ENCODE peak calls at places on chromosome 21, in six cellular contexts. K is lower lobe of right lung, V is psoas muscle, I is AG04450, Q is cardiac muscle cell, H is IMR-90. Z is an unnamed sample. For H3K27me3, the result is how much of the 10 kb centered on the place peaks cover.

GRCh38 chr21:18522181-18522771 is 118.7 kb upstream of the TMPRSS15 start:
- DNase-seq in I (no peak), Q (peak), K (no peak), V (no peak), H (no peak), Z (no peak)

GRCh38 chr21:14284439-14284838 is 68.5 kb downstream of the RBM11 start:
- DNase-seq in K (no peak), Q (no peak), V (no peak), H (no peak), I (no peak), Z (no peak)

GRCh38 chr21:14523234-14523633 is 22.9 kb downstream of the SAMSN1 start:
- DNase-seq in V (no peak), I (no peak), Q (no peak), K (no peak), H (no peak), Z (no peak)

GRCh38 chr21:46454142-46454541 is 4.5 kb upstream of the DIP2A start:
- DNase-seq in V (no peak), K (no peak), H (peak), I (no peak), Q (no peak), Z (no peak)

GRCh38 chr21:37338671-37339526 is 27.7 kb upstream of the DYRK1A start:
- DNase-seq in V (peak), K (no peak), H (peak), I (peak), Q (peak), Z (peak)

GRCh38 chr21:20998456-20998789 is 214 bp downstream of the NCAM2 start:
- DNase-seq in Q (no peak), H (no peak), K (no peak), V (no peak), I (no peak), Z (no peak)

GRCh38 chr21:29257701-29258100 is 41.0 kb upstream of the BACH1 start:
- DNase-seq in Q (no peak), I (no peak), K (no peak), H (no peak), V (no peak), Z (no peak)

GRCh38 chr21:41361786-41362604 is at the start of gene MX2:
- DNase-seq in K (peak), Q (no peak), I (peak), H (peak), V (peak), Z (no peak)

GRCh38 chr21:21297211-21297610 is 299.0 kb downstream of the NCAM2 start:
- DNase-seq in H (no peak), V (no peak), I (no peak), Q (no peak), K (no peak), Z (no peak)

GRCh38 chr21:21085206-21085605 is 87.0 kb downstream of the NCAM2 start:
- DNase-seq in I (no peak), Q (no peak), K (no peak), H (no peak), V (no peak), Z (no peak)

GRCh38 chr21:41428311-41428710 is 2.3 kb downstream of the MX1 start:
- DNase-seq in Q (no peak), K (no peak), I (no peak), H (no peak), V (no peak), Z (no peak)

GRCh38 chr21:16358784-16359183 is 629.0 kb downstream of the USP25 start:
- DNase-seq in I (no peak), K (no peak), H (no peak), Q (no peak), V (no peak), Z (no peak)

GRCh38 chr21:38267991-38268858 is 11.4 kb downstream of the KCNJ15 start:
- DNase-seq in K (no peak), Q (no peak), H (no peak), V (no peak), I (no peak), Z (no peak)

GRCh38 chr21:41777934-41778815 is 11.3 kb upstream of the RIPK4 start:
- DNase-seq in H (peak), I (peak), V (peak), K (peak), Q (peak), Z (peak)

GRCh38 chr21:45995686-45996179 is 14.2 kb downstream of the COL6A1 start:
- DNase-seq in Q (no peak), H (no peak), K (peak), V (peak), I (no peak), Z (peak)

GRCh38 chr21:42784896-42785451 is 94.4 kb downstream of the WDR4 start:
- DNase-seq in K (no peak), Q (no peak), V (no peak), I (no peak), H (no peak), Z (no peak)

GRCh38 chr21:19607983-19608668 is 1204.5 kb upstream of the TMPRSS15 start:
- DNase-seq in K (no peak), V (no peak), Q (no peak), I (no peak), H (no peak), Z (no peak)

GRCh38 chr21:36792505-36792967 is 93.6 kb downstream of the SIM2 start:
- DNase-seq in V (peak), I (no peak), K (no peak), Q (no peak), H (peak), Z (no peak)

GRCh38 chr21:36705679-36706481 is 7.0 kb downstream of the SIM2 start:
- DNase-seq in V (no peak), Q (no peak), H (no peak), K (no peak), I (no peak), Z (no peak)

GRCh38 chr21:28402616-28402989 is 590.1 kb downstream of the LTN1 start:
- DNase-seq in H (peak), Q (no peak), V (no peak), I (no peak), K (no peak), Z (no peak)

GRCh38 chr21:39867198-39867650 is at the start of gene PCP4:
- DNase-seq in I (no peak), K (peak), Q (peak), V (no peak), H (no peak), Z (peak)

DNA sequence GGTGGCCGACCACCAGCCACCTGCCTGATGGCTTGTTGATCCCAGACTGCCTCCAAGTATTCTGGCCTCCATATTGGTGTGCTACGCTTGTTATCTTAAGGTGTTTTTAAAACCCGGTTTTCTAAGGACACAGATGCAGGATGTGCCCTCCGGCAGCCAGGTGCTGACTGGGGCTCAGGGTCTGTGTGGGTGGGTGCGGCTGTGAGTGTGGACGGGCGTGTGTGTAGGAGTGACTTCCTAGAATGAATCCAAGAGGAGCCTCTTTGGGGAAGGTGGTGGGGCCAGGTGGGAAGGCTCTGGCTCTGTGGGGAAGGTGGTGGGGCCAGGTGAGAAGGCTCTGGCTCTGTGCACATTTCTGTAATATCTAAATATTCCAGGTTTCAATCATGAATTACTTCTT is 12.8 kb upstream of the TSPEAR start:
- DNase-seq in K (no peak), Q (no peak), H (no peak), V (no peak), I (no peak), Z (no peak)
- H3K27me3 ChIP-seq in K (half or more), Q (under half), H (under half), V (under half), I (under half), Z (under half)

GRCh38 chr21:34911360-34911759 is 137.7 kb downstream of the RUNX1 start:
- DNase-seq in K (peak), I (no peak), V (no peak), H (no peak), Q (no peak), Z (no peak)
- H3K4me3 ChIP-seq in K (no peak), I (no peak), V (no peak), H (no peak), Q (no peak), Z (no peak)

GRCh38 chr21:44702973-44703730 is 6.2 kb downstream of the KRTAP10-12 start:
- DNase-seq in K (no peak), V (peak), Q (no peak), H (peak), I (no peak), Z (peak)
- H3K27me3 ChIP-seq in K (half or more), V (under half), Q (half or more), H (half or more), I (half or more), Z (under half)

GRCh38 chr21:25561668-25562641 is 45.3 kb downstream of the MRPL39 start:
- DNase-seq in Q (peak), V (peak), I (peak), K (peak), H (peak), Z (no peak)

GRCh38 chr21:25562660-25563059 is 44.6 kb downstream of the MRPL39 start:
- DNase-seq in H (no peak), I (no peak), V (no peak), Q (no peak), K (no peak), Z (no peak)

GRCh38 chr21:25565272-25566199 is 41.7 kb downstream of the MRPL39 start:
- DNase-seq in K (no peak), I (no peak), V (no peak), H (no peak), Q (no peak), Z (no peak)

GRCh38 chr21:25564349-25564948 is 42.8 kb downstream of the MRPL39 start:
- DNase-seq in I (no peak), Q (no peak), K (no peak), V (no peak), H (no peak), Z (no peak)

GRCh38 chr21:25563399-25564116 is 43.7 kb downstream of the MRPL39 start:
- DNase-seq in Q (no peak), H (no peak), K (no peak), V (no peak), I (no peak), Z (no peak)
- H3K4me3 ChIP-seq in Q (no peak), H (peak), K (peak), V (no peak), I (peak), Z (no peak)

GRCh38 chr21:32022141-32022540 is 149.3 kb downstream of the HUNK start:
- DNase-seq in I (no peak), Q (no peak), K (no peak), H (no peak), V (no peak), Z (no peak)
- H3K27me3 ChIP-seq in I (under half), Q (under half), K (under half), H (under half), V (under half), Z (under half)

GRCh38 chr21:26110703-26111102 is 59.9 kb downstream of the APP start:
- DNase-seq in I (no peak), Q (no peak), K (no peak), H (no peak), V (no peak), Z (no peak)
- H3K4me3 ChIP-seq in I (no peak), Q (no peak), K (no peak), H (no peak), V (no peak), Z (no peak)

GRCh38 chr21:33033961-33034413 is 8.3 kb downstream of the OLIG2 start:
- DNase-seq in I (no peak), Q (no peak), V (no peak), K (no peak), H (no peak), Z (no peak)

GRCh38 chr21:33033094-33033951 is 7.6 kb downstream of the OLIG2 start:
- DNase-seq in K (no peak), V (no peak), Q (no peak), H (no peak), I (no peak), Z (no peak)

GRCh38 chr21:33036430-33037162 is 10.9 kb downstream of the OLIG2 start:
- DNase-seq in I (peak), K (peak), H (peak), V (no peak), Q (no peak), Z (no peak)

GRCh38 chr21:33032434-33033047 is 6.8 kb downstream of the OLIG2 start:
- DNase-seq in K (no peak), V (no peak), H (no peak), I (no peak), Q (no peak), Z (no peak)

GRCh38 chr21:33035147-33035546 is 9.4 kb downstream of the OLIG2 start:
- DNase-seq in I (no peak), V (no peak), H (no peak), K (no peak), Q (no peak), Z (no peak)
- H3K27me3 ChIP-seq in I (under half), V (under half), H (under half), K (half or more), Q (half or more), Z (under half)

GRCh38 chr21:32410916-32411315 is 1.6 kb upstream of the EVA1C start:
- DNase-seq in I (no peak), K (no peak), H (no peak), V (no peak), Q (no peak), Z (no peak)
- H3K4me3 ChIP-seq in I (no peak), K (peak), H (no peak), V (peak), Q (no peak), Z (no peak)